ENCODE peak calls at places on chromosomes 6 and 20, in seven cellular contexts. N, I, K, V, T, F and H are unnamed samples.

GRCh38 chr6:18893540-18894269 is 506.6 kb downstream of the RNF144B start:
- DNase-seq in N (no peak), I (no peak), K (no peak), V (no peak), T (no peak), F (no peak), H (no peak)

GRCh38 chr6:148972481-148972880 is 225.7 kb downstream of the UST start:
- DNase-seq in N (peak; percentile 17), I (no peak), K (peak; percentile 10), V (peak; percentile 63), T (no peak), F (peak; percentile 46), H (peak; percentile 62)

GRCh38 chr6:78460711-78461110 is 406.6 kb upstream of the IRAK1BP1 start:
- DNase-seq in N (no peak), I (no peak), K (no peak), V (no peak), T (no peak), F (no peak), H (no peak)

GRCh38 chr6:17081273-17081672 is 20.6 kb upstream of the STMND1 start:
- DNase-seq in N (no peak), I (no peak), K (peak; percentile 93), V (no peak), T (no peak), F (no peak), H (no peak)

GRCh38 chr20:7579888-7580287 is 360.4 kb downstream of the HAO1 start:
- DNase-seq in N (no peak), I (no peak), K (no peak), V (no peak), T (no peak), F (no peak), H (no peak)

GRCh38 chr6:80165143-80165542 is 58.7 kb downstream of the BCKDHB start:
- DNase-seq in N (no peak), I (peak; percentile 45), K (no peak), V (peak; percentile 31), T (no peak), F (peak; percentile 69), H (no peak)

GRCh38 chr20:5835870-5836269 is 85.7 kb downstream of the SHLD1 start:
- DNase-seq in N (no peak), I (peak; percentile 57), K (no peak), V (no peak), T (no peak), F (peak; percentile 77), H (no peak)

GRCh38 chr6:148272084-148272483 is 70.6 kb upstream of the SASH1 start:
- DNase-seq in N (no peak), I (peak; percentile 99), K (peak; percentile 75), V (no peak), T (no peak), F (peak; percentile 90), H (no peak)

GRCh38 chr20:38985060-38985459 is 22.9 kb downstream of the DHX35 start:
- DNase-seq in N (no peak), I (no peak), K (no peak), V (no peak), T (no peak), F (no peak), H (no peak)

GRCh38 chr6:131765081-131765852 is 42.6 kb upstream of the ENPP1 start:
- DNase-seq in N (no peak), I (peak; percentile 74), K (no peak), V (no peak), T (no peak), F (peak; percentile 81), H (no peak)

GRCh38 chr6:8113260-8113659 is 10.9 kb upstream of the EEF1E1 start:
- DNase-seq in N (no peak), I (peak; percentile 52), K (no peak), V (no peak), T (no peak), F (peak; percentile 56), H (no peak)

GRCh38 chr6:142881771-142882170 is 63.2 kb downstream of the HIVEP2 start:
- DNase-seq in N (no peak), I (peak; percentile 37), K (no peak), V (no peak), T (no peak), F (no peak), H (no peak)

GRCh38 chr20:35952480-35953410 is 1.6 kb downstream of the SCAND1 start:
- DNase-seq in N (no peak), I (peak; percentile 66), K (no peak), V (no peak), T (no peak), F (peak; percentile 42), H (no peak)

GRCh38 chr6:121879149-121879548 is 443.7 kb downstream of the GJA1 start:
- DNase-seq in N (no peak), I (peak; percentile 93), K (no peak), V (no peak), T (no peak), F (peak; percentile 86), H (no peak)

DNA sequence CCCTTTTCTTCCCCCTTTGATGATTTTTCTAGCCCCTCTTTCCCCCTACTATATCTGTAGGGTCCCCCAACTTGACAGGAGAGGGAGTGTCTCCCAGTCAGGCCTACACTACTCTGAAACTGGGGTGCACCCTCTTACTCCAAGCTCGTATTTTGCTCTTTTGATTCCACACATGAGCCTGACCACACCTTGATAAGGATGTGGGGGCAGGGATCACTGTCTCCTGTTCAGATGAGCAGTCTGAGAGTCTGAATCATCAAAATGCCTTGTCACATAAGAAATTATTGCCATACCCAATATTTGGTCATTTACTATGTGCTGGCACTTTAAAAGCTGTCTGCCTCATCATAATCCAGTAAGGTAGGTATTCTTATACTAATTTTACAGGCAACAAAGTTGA is 15.9 kb downstream of the PNPLA1 start:
- DNase-seq in N (no peak), I (no peak), K (no peak), V (no peak), T (no peak), F (no peak), H (no peak)
- TF ChIP-seq CTCF in N (no peak), I (no peak), K (no peak), V (no peak), T (no peak), F (no peak), H (no peak)

GRCh38 chr20:52193133-52193532 is 1.6 kb upstream of the ZFP64 start:
- DNase-seq in N (no peak), I (no peak), K (no peak), V (no peak), T (no peak), F (no peak), H (no peak)

GRCh38 chr20:52191132-52191435 is 495 bp downstream of the ZFP64 start:
- DNase-seq in N (no peak), I (peak; percentile 7), K (no peak), V (no peak), T (no peak), F (peak; percentile 23), H (no peak)

GRCh38 chr20:52193886-52194545 is 2.4 kb upstream of the ZFP64 start:
- DNase-seq in N (no peak), I (no peak), K (no peak), V (no peak), T (no peak), F (no peak), H (no peak)

GRCh38 chr20:52191436-52192295 is at the start of gene ZFP64:
- DNase-seq in N (peak; percentile 59), I (peak; percentile 76), K (peak; percentile 87), V (peak; percentile 87), T (peak; percentile 71), F (peak; percentile 75), H (peak; percentile 76)

GRCh38 chr20:52192296-52193007 is 873 bp upstream of the ZFP64 start:
- DNase-seq in N (no peak), I (no peak), K (no peak), V (peak; percentile 72), T (no peak), F (no peak), H (no peak)
- TF ChIP-seq CTCF in N (no peak), I (no peak), K (no peak), V (peak; percentile 45), T (no peak), F (peak; percentile 18), H (no peak)

DNA sequence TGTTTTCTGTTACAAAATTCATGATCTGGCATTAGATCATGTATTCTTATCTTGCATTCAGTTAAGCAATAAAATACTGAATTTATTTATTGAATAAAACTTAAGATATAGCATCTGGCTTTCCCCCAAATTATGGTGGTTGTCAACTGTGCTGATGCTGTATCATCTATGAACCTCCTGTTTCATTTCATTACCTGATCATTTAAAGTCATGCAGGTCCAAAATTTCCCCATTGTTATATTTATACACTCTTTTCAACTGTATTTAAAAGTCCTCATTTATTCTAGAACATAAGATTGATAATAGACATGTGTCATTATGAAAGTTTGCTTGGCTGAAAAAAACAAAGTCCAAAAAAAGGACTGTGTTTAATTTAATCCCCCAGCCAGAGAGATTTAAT is 627.4 kb upstream of the ADGRB3 start:
- DNase-seq in N (no peak), I (no peak), K (no peak), V (no peak), T (no peak), F (no peak), H (no peak)
- TF ChIP-seq CTCF in N (no peak), I (no peak), K (no peak), V (no peak), T (no peak), F (no peak), H (no peak)

DNA sequence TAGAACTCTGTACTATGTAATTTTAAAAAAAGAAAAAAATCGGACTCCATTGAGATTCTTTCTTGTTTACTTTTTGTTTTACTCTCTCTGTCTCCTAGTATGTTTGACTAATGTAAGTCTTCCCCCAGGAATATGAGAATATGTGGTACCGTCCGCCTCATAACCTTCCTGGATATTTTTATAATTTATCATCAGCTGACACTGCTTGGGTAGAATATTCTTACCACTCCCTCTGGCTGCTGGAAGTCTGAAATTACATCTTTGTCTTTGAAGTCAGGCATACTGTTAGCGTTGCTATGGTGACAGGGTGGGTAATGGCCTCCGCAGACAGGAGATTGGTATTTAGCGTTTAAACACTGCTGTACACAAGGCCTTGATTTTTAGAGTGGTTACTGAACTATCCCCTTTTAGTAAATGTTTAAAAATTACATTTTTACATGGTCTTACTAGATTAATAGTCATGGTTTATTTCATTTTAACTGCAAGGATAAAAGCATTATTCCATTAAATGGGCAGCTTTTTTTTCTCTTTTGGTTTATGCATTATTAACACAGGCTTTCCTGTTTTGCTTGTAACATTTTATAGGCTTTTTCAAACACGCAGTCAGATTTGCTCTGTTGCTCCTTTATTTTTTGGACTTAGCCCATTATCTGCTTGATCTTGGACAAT is 176.4 kb downstream of the ARID1B start:
- DNase-seq in N (no peak), I (peak; percentile 99), K (peak; percentile 93), V (peak; percentile 41), T (no peak), F (peak; percentile 99), H (no peak)
- TF ChIP-seq CTCF in N (peak; percentile 45), I (peak; percentile 51), K (peak; percentile 33), V (no peak), T (peak; percentile 34), F (peak; percentile 61), H (no peak)